ENCODE peak calls at places on chromosomes 11 and 22, in four cellular contexts. R, U, I and E are unnamed samples.

GRCh38 chr11:95147364-95147905 is 57.8 kb downstream of the ENDOD1 start:
- DNase-seq in R (peak), U (peak), I (peak), E (no peak)

GRCh38 chr11:12642040-12642439 is 32.2 kb upstream of the TEAD1 start:
- DNase-seq in R (no peak), U (no peak), I (no peak), E (no peak)

GRCh38 chr11:30016588-30017363 is at the start of gene KCNA4:
- DNase-seq in R (peak), U (no peak), I (no peak), E (no peak)

GRCh38 chr11:2916114-2916891 is 12.9 kb downstream of the PHLDA2 start:
- DNase-seq in R (no peak), U (no peak), I (no peak), E (no peak)

GRCh38 chr22:45418056-45418769 is 4.7 kb downstream of the RIBC2 start:
- DNase-seq in R (no peak), U (no peak), I (no peak), E (no peak)

GRCh38 chr22:27885977-27886842 is 32.8 kb downstream of the PITPNB start:
- DNase-seq in R (peak), U (no peak), I (peak), E (no peak)

GRCh38 chr11:1391165-1392010 is 1.7 kb downstream of the BRSK2 start:
- DNase-seq in R (no peak), U (no peak), I (no peak), E (no peak)

GRCh38 chr22:28299760-28300159 is 379.9 kb downstream of the TTC28 start:
- DNase-seq in R (no peak), U (no peak), I (no peak), E (no peak)

GRCh38 chr11:15769203-15769602 is 587.1 kb downstream of the SOX6 start:
- DNase-seq in R (no peak), U (no peak), I (no peak), E (no peak)

GRCh38 chr11:16365456-16366355 is 9.4 kb upstream of the SOX6 start:
- DNase-seq in R (no peak), U (no peak), I (no peak), E (no peak)

GRCh38 chr11:112219476-112220232 is 6.6 kb upstream of the PTS start:
- DNase-seq in R (peak), U (peak), I (peak), E (no peak)

GRCh38 chr11:95698939-95699562 is 90.5 kb downstream of the FAM76B start:
- DNase-seq in R (no peak), U (no peak), I (no peak), E (no peak)

GRCh38 chr11:72189448-72190250 is 2.3 kb upstream of the FOLR1 start:
- DNase-seq in R (no peak), U (no peak), I (no peak), E (no peak)

GRCh38 chr11:60377737-60378136 is 595 bp upstream of the MS4A7 start:
- DNase-seq in R (no peak), U (peak), I (peak), E (peak)

GRCh38 chr11:116148056-116148455 is 624.7 kb downstream of the BUD13 start:
- DNase-seq in R (no peak), U (no peak), I (no peak), E (no peak)

GRCh38 chr11:88543902-88544655 is 206.5 kb upstream of the CTSC start:
- DNase-seq in R (peak), U (peak), I (peak), E (peak)

GRCh38 chr11:118008271-118008903 is 22.2 kb downstream of the IL10RA start:
- DNase-seq in R (no peak), U (no peak), I (no peak), E (no peak)

GRCh38 chr11:112881461-112881860 is 79.8 kb upstream of the NCAM1 start:
- DNase-seq in R (peak), U (peak), I (peak), E (no peak)

GRCh38 chr11:65112226-65112550 is 516 bp downstream of the TM7SF2 start:
- DNase-seq in R (no peak), U (no peak), I (peak), E (peak)

GRCh38 chr11:75346912-75347647 is 4.4 kb downstream of the ARRB1 start:
- DNase-seq in R (no peak), U (no peak), I (peak), E (peak)

GRCh38 chr11:57899378-57899777 is 124.3 kb upstream of the OR9Q1 start:
- DNase-seq in R (no peak), U (no peak), I (peak), E (no peak)

DNA sequence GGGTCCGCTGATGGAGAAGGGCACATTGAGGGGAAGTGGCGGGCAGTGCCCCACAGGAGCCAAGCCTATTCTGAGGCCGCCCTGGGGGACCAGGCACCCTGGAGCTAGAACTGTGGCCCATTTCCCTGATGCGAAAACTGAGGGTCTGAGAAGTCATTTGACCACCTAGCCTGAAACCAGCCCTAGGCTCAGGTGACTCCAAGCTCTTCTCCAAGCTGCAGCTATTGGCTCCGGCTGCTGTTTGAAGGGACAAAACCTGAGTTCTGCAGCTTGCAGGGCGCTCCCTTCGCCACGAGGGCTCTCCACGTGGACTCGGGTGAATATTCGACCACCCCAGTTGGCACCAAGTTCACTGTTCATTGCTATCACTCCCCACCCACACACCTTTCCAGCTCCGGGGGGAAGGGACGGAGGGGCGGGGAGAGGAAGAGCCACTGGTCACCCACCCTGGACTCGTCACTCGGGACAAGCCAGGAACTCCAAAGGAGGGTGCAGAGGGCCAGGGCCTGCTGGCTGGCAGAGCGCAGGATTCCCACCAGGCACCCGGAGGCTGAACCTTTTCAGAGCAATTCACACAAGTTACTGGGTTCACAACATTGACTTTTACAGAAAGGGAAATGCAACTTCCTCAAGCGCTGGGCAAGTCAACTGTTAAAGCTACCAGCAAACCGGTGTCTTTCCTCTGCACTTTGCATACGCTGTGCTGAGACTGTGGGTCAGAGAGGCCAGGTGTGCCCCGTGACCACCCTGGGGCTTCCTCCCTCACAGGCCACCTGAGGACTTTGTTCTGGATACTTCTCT is 1.1 kb upstream of the RAC2 start:
- DNase-seq in R (no peak), U (no peak), I (peak), E (peak)
- TF ChIP-seq CTCF in R (no peak), U (no peak), I (no peak), E (no peak)

DNA sequence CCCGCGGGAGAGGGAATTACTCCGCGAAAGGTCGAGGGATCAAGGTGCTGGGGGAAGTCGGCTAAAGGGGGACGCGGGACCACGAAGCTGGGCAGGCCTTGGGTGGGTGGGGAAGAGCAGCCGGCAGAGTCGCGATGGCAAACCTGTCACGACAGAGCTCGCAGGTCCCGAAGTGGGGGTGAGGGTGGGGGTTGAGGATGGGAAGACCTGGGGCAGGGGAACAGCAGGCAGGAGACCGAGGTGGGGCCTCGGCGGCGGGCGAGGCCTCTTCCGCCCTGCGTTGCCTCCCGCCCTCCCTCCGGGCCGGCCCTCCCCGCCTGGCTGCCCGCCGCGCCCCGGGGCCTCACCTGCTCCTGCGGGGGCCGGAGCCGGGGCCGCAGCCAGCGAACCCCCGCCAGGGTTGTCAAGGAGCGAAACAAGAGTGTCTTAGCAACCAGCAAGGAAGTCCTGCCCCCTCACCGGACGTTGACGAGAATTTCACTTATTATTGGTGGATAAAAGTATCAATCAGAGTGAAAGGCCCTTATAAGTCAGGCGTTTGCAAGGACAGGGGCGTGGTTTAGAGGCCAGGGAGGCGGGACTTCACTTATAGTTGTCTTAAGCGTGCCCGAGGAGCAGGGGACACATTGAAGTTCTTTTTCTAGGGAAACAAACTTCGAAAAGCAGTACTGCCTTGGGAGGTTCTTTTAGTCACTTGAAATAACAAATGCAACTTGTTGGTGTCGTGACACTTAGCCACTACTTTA is at the start of gene DNAL4:
- DNase-seq in R (peak), U (peak), I (peak), E (peak)
- TF ChIP-seq POLR2A in R (peak), U (no peak), I (no peak), E (peak)

GRCh38 chr11:69699213-69699612 is 4.6 kb downstream of the FGF19 start:
- DNase-seq in R (no peak), U (no peak), I (no peak), E (no peak)
- TF ChIP-seq CTCF in R (no peak), U (no peak), I (no peak), E (no peak)

GRCh38 chr11:67391304-67392181 is at the start of gene RAD9A:
- DNase-seq in R (peak), U (peak), I (peak), E (peak)
- TF ChIP-seq POLR2A in R (peak), U (no peak), I (peak), E (peak)